ENCODE peak calls at places on chromosomes 12 and 14, in five cellular contexts. F is CD4-positive, alpha-beta memory T cell; H is pancreas; V is choroid plexus epithelial cell; B is AG10803. K is an unnamed sample.

GRCh38 chr12:86681062-86681461 is 424.9 kb upstream of the MGAT4C start:
- DNase-seq in F (no peak), H (no peak), V (no peak), B (no peak), K (no peak)

GRCh38 chr12:12902036-12902435 is 10.7 kb downstream of the GPRC5A start:
- DNase-seq in F (no peak), H (no peak), V (peak), B (peak), K (no peak)

GRCh38 chr12:95820096-95820703 is 29.6 kb upstream of the NTN4 start:
- DNase-seq in F (no peak), H (no peak), V (peak), B (peak), K (peak)

GRCh38 chr14:91149462-91149861 is 35.6 kb downstream of the DGLUCY start:
- DNase-seq in F (no peak), H (no peak), V (peak), B (peak), K (no peak)

GRCh38 chr12:27112891-27113290 is 30.5 kb upstream of the C12orf71 start:
- DNase-seq in F (no peak), H (no peak), V (peak), B (no peak), K (no peak)

GRCh38 chr12:92574046-92574783 is 128.6 kb upstream of the PLEKHG7 start:
- DNase-seq in F (no peak), H (no peak), V (peak), B (peak), K (peak)

GRCh38 chr12:93746572-93747168 is 69.5 kb downstream of the CRADD start:
- DNase-seq in F (no peak), H (no peak), V (no peak), B (no peak), K (no peak)

GRCh38 chr14:64812412-64812811 is 67.3 kb downstream of the SPTB start:
- DNase-seq in F (peak), H (peak), V (no peak), B (no peak), K (peak)

GRCh38 chr12:95574799-95575452 is 23.6 kb upstream of the USP44 start:
- DNase-seq in F (no peak), H (no peak), V (peak), B (peak), K (no peak)

GRCh38 chr14:104871145-104871655 is 6.1 kb downstream of the CEP170B start:
- DNase-seq in F (no peak), H (no peak), V (no peak), B (no peak), K (no peak)

GRCh38 chr12:130972589-130972950 is 18.9 kb downstream of the ADGRD1 start:
- DNase-seq in F (no peak), H (no peak), V (no peak), B (no peak), K (no peak)

GRCh38 chr14:75848337-75848736 is 133.5 kb downstream of the TGFB3 start:
- DNase-seq in F (no peak), H (no peak), V (no peak), B (no peak), K (no peak)

GRCh38 chr14:94021001-94021400 is 5.1 kb upstream of the OTUB2 start:
- DNase-seq in F (no peak), H (no peak), V (peak), B (no peak), K (no peak)

GRCh38 chr12:52837781-52838736 is 3.9 kb upstream of the KRT79 start:
- DNase-seq in F (no peak), H (no peak), V (peak), B (no peak), K (no peak)

GRCh38 chr14:69259176-69259530 is 805 bp upstream of the GALNT16 start:
- DNase-seq in F (no peak), H (no peak), V (no peak), B (no peak), K (no peak)

GRCh38 chr12:1457901-1458300 is 136.5 kb downstream of the FBXL14 start:
- DNase-seq in F (no peak), H (no peak), V (peak), B (peak), K (no peak)

GRCh38 chr14:47585447-47585846 is 90.0 kb downstream of the MDGA2 start:
- DNase-seq in F (no peak), H (no peak), V (no peak), B (no peak), K (no peak)

GRCh38 chr12:112473056-112473455 is 54.3 kb downstream of the PTPN11 start:
- DNase-seq in F (no peak), H (no peak), V (peak), B (no peak), K (no peak)

GRCh38 chr14:74019743-74020142 is 594 bp downstream of the BBOF1 start:
- DNase-seq in F (no peak), H (no peak), V (peak), B (peak), K (no peak)

GRCh38 chr14:53412819-53413664 is 259.9 kb upstream of the DDHD1 start:
- DNase-seq in F (no peak), H (no peak), V (peak), B (no peak), K (peak)

GRCh38 chr12:102300824-102301461 is 103.3 kb upstream of the PMCH start:
- DNase-seq in F (no peak), H (no peak), V (peak), B (peak), K (peak)

GRCh38 chr14:39665084-39665483 is 232.9 kb upstream of the FBXO33 start:
- DNase-seq in F (no peak), H (no peak), V (no peak), B (no peak), K (no peak)

GRCh38 chr14:39085933-39086332 is 17.1 kb downstream of the SEC23A start:
- DNase-seq in F (no peak), H (no peak), V (peak), B (peak), K (no peak)

GRCh38 chr12:100356646-100357223 is at the start of gene SLC17A8:
- DNase-seq in F (no peak), H (peak), V (no peak), B (no peak), K (no peak)

GRCh38 chr12:121264135-121264534 is 32.4 kb downstream of the CAMKK2 start:
- DNase-seq in F (no peak), H (no peak), V (no peak), B (no peak), K (no peak)

GRCh38 chr14:100891501-100892445 is 11.7 kb downstream of the RTL1 start:
- DNase-seq in F (no peak), H (no peak), V (no peak), B (no peak), K (no peak)

GRCh38 chr14:56487090-56487667 is 92.4 kb upstream of the TMEM260 start:
- DNase-seq in F (no peak), H (no peak), V (peak), B (peak), K (no peak)

GRCh38 chr14:75452900-75453816 is 25.3 kb downstream of the JDP2 start:
- DNase-seq in F (no peak), H (peak), V (peak), B (peak), K (no peak)

GRCh38 chr12:20011200-20011599 is 357.1 kb upstream of the PDE3A start:
- DNase-seq in F (no peak), H (no peak), V (peak), B (no peak), K (no peak)

GRCh38 chr12:89663577-89664357 is 44.9 kb downstream of the ATP2B1 start:
- DNase-seq in F (no peak), H (no peak), V (peak), B (peak), K (no peak)

GRCh38 chr14:105193916-105194782 is 13.0 kb upstream of the NUDT14 start:
- DNase-seq in F (no peak), H (no peak), V (no peak), B (no peak), K (no peak)

GRCh38 chr12:132190012-132190755 is 45.9 kb downstream of the NOC4L start:
- DNase-seq in F (no peak), H (no peak), V (no peak), B (no peak), K (peak)

GRCh38 chr14:58733451-58734208 is 95.9 kb downstream of the DACT1 start:
- DNase-seq in F (no peak), H (no peak), V (no peak), B (no peak), K (no peak)

GRCh38 chr12:88388566-88389269 is 191.6 kb downstream of the KITLG start:
- DNase-seq in F (no peak), H (no peak), V (peak), B (peak), K (no peak)

GRCh38 chr12:124581299-124581698 is 13.9 kb upstream of the NCOR2 start:
- DNase-seq in F (no peak), H (no peak), V (no peak), B (no peak), K (no peak)

GRCh38 chr14:41297961-41298690 is 308.6 kb upstream of the LRFN5 start:
- DNase-seq in F (no peak), H (no peak), V (no peak), B (no peak), K (no peak)

GRCh38 chr14:61889914-61890351 is 127.7 kb downstream of the SNAPC1 start:
- DNase-seq in F (peak), H (no peak), V (no peak), B (no peak), K (no peak)
- H3K4me3 ChIP-seq in F (no peak), H (no peak), V (no peak), B (no peak), K (no peak)

GRCh38 chr14:60642790-60643397 is 6.4 kb downstream of the SIX1 start:
- DNase-seq in F (no peak), H (no peak), V (no peak), B (no peak), K (no peak)
- H3K4me3 ChIP-seq in F (no peak), H (no peak), V (no peak), B (no peak), K (no peak)

DNA sequence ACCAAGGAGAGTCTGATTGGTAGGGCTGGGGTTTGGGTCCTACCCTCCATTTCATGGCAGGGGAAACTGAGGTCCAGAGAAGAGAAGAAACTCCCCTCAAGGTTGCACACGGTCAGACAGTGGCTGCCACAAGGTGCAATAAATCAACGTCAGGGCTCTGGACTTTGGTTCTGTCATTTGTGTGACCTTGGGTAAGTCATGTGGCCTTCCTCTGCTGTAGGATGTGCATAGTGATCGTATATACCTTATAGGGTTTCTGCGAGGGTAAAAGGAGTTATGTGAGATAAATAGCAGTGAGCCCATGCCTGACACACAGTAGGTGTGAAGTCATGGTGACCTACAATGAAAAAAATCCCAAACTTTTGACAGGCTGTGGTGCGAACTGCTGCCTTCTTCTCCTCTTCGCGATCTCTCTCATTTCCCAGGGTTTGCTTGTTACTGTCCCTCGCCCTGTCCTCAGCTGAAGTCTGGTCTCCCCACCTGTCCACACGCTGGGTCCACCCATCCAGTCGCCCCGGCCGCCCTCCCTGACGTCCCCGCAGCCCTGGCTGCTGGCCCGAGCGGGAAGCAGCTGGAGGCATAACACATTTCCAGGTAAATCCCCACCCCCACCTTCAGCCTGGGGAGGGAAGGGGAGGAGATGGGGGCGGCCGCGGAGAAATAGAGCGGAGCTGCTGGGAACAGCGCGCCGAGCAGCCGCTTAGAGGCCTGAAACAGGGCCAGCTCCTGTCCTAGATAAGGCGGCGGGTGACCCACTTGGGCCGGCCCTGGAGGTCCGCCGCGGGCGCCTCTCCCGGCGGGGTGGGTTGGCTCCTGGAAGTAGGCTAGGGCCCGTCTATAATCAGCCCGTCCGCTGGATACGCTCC is 1.8 kb upstream of the FAM222A start:
- DNase-seq in F (no peak), H (peak), V (no peak), B (no peak), K (no peak)
- H3K4me3 ChIP-seq in F (no peak), H (no peak), V (no peak), B (no peak), K (no peak)

DNA sequence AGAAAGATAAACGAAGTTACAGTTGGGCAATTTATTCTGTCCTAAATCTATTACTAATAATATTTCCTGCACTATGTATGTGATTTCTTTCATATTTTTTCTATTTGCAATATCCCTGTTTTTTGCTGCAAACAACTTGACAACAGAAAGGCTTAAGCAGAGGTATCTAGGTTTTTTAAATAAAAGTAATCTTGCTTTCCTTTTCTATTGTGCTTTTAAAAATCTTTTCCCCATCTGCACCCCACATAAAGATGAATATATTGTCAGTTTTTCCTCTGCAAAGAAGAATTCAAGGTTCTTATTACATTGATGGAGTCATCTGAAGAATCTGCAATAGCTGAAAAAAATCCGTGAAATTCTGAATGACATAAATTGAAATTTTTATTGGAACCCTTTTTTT is 502 bp upstream of the RALGAPA1 start:
- DNase-seq in F (no peak), H (no peak), V (no peak), B (no peak), K (no peak)
- H3K4me3 ChIP-seq in F (peak), H (peak), V (peak), B (peak), K (no peak)

DNA sequence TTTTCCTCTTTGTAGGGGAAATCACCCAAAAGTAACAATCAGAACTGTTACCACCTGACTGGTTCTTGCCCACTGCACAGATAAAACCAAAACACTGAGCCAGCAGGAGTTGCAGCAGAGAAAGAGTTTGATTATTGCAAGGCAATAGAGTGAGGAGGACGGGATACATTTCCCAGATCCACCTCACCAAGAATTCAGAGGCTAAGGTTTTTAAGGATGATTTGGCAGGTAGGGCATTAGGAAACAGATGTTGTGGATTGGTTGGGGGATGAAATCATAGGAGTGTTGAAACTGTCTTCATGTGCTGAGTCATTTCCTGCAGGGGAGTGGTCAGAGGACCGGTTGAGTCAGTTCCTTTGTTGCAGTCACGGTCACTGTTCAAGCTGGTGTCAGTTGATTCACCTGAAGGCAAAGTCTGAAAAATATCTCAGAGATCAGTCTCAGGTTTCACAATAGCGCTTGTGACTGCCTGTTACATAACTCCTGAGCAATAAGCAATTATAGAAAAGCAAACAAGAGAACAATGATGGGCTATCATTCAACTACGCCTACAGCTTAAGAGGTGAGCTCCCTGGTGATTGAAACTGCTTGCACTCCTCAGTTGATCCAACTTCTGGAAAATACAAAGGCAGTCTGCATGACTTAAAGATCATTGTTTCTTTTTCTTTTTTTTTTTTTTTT is 20.3 kb upstream of the AMN1 start:
- DNase-seq in F (no peak), H (peak), V (peak), B (peak), K (no peak)
- H3K4me3 ChIP-seq in F (no peak), H (no peak), V (no peak), B (no peak), K (no peak)

DNA sequence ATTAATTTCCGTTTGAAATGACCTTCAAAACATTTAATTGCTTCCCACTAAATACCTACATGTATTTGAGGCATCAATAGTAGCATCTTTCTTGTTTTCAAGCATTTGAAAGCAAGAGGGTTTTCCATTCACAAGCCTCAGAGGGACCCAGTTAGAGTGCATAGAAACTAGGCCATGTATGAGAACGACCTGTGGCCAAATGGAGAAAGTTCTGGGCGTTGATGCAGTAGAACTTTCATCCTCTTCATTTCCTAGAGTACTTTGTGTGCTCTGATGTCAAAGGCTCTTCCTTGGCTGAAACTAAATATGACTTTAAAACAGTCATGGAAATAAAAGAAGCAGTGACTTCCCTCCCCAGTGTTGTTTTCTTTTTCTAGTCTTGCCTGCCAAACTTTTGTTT is 946 bp upstream of the DHRS7 start:
- DNase-seq in F (peak), H (no peak), V (no peak), B (no peak), K (no peak)
- H3K4me3 ChIP-seq in F (no peak), H (no peak), V (no peak), B (no peak), K (peak)